ENCODE peak calls at places on chromosome 7, in ten cellular contexts. W, V, Q, O, S, G, K, X, B and H are unnamed samples.

GRCh38 chr7:44258423-44258760 is 57.6 kb downstream of the YKT6 start:
- DNase-seq in W (no peak), V (no peak), Q (no peak), O (no peak), S (no peak), G (no peak), K (no peak), X (no peak), B (no peak), H (no peak)

GRCh38 chr7:40608321-40609075 is 473.7 kb downstream of the SUGCT start:
- DNase-seq in W (no peak), V (no peak), Q (no peak), O (no peak), S (no peak), G (no peak), K (no peak), X (no peak), B (no peak), H (no peak)

GRCh38 chr7:55065511-55066229 is 46.9 kb downstream of the EGFR start:
- DNase-seq in W (peak; percentile 34), V (no peak), Q (peak; percentile 84), O (peak; percentile 56), S (no peak), G (peak; percentile 71), K (no peak), X (peak; percentile 90), B (no peak), H (no peak)

GRCh38 chr7:73881352-73882059 is 20.5 kb downstream of the TMEM270 start:
- DNase-seq in W (no peak), V (no peak), Q (no peak), O (no peak), S (peak; percentile 12), G (no peak), K (no peak), X (no peak), B (no peak), H (no peak)

GRCh38 chr7:93407239-93407638 is 167.3 kb downstream of the CALCR start:
- DNase-seq in W (peak; percentile 3), V (no peak), Q (no peak), O (peak; percentile 30), S (no peak), G (no peak), K (no peak), X (no peak), B (no peak), H (no peak)

GRCh38 chr7:51457079-51457478 is 140.5 kb upstream of the COBL start:
- DNase-seq in W (no peak), V (no peak), Q (no peak), O (no peak), S (no peak), G (no peak), K (no peak), X (no peak), B (no peak), H (no peak)

GRCh38 chr7:47937065-47937687 is 11.1 kb downstream of the PKD1L1 start:
- DNase-seq in W (peak; percentile 20), V (no peak), Q (no peak), O (no peak), S (no peak), G (no peak), K (no peak), X (no peak), B (no peak), H (no peak)

GRCh38 chr7:39291644-39292411 is 274.4 kb upstream of the YAE1 start:
- DNase-seq in W (no peak), V (no peak), Q (no peak), O (no peak), S (peak; percentile 91), G (no peak), K (no peak), X (no peak), B (no peak), H (no peak)

GRCh38 chr7:147485660-147486210 is 1104.8 kb upstream of the C7orf33 start:
- DNase-seq in W (no peak), V (no peak), Q (no peak), O (no peak), S (no peak), G (no peak), K (no peak), X (peak; percentile 9), B (no peak), H (no peak)

GRCh38 chr7:64993901-64994300 is 3.1 kb upstream of the ZNF117 start:
- DNase-seq in W (no peak), V (no peak), Q (no peak), O (no peak), S (no peak), G (no peak), K (no peak), X (no peak), B (no peak), H (no peak)

DNA sequence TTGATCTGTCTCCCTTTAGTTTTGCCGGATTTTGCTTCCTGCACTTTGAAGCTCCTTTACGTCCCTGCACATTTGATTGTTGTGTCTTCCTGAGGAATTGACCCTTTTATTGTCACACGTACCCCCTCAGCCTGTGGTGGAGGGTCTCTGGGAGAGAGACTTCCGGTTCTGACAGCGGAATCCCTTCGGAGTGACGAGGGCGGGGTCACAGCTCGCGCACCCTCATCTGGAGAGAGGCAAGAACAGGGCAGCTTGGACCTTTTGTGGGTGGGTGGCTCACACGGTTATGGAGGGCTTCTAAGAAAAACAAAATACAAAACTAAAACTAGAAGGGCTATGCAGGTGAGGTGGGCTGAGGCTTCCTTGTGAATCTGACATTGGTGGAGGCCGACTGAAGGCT is 26.0 kb downstream of the AMZ1 start:
- DNase-seq in W (no peak), V (no peak), Q (no peak), O (no peak), S (no peak), G (peak; percentile 37), K (no peak), X (no peak), B (no peak), H (no peak)
- H3K4me1 ChIP-seq in W (peaks cover 2% of the 10 kb centered on the region), V (peaks cover 6% of the 10 kb centered on the region), Q (no peaks in the 10 kb centered on the region), O (no peaks in the 10 kb centered on the region), S (peaks cover 8% of the 10 kb centered on the region), G (no peaks in the 10 kb centered on the region), K (peaks cover 71% of the 10 kb centered on the region), X (peaks cover 14% of the 10 kb centered on the region), B (peaks cover 2% of the 10 kb centered on the region), H (peaks cover 19% of the 10 kb centered on the region)

DNA sequence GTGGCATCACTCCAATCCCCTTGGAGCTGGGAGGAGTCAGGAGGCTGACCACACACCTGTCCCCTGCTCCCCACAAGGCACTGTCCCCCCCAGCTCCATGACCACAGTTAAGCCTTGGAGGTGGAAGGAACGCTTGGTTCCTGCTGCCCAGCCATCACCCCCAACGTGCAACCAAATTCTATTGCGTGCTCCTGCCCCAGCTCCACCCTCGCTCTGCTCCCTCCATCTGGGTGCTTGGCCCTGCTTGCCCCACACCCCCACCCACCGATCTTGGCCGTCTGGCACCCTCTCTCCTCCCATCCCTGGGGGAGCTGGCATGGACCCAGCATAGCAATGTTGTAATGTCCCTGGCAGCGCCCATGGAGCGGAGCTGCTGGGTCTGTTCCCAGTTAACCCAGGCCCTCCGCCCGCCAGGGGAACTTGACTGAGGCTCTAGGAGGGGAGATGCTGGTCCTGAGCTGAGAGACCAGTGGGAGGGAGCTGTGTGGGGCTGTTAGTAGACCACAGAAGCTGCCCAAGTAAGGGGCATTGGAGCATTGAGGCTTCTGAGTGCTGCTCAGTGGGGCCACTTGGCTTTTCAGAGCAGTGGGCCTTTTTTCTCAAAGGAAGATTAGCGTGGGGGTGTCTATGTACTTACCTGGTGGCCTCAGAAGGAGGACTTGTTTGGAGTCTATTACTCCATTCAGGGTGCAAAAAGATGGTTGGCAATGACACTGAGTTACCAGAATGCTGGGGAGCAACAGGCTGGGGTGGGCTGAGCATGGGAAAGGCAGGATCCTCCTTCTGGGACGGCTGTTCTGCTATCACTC is 1.1 kb downstream of the EPHB6 start:
- DNase-seq in W (no peak), V (no peak), Q (no peak), O (no peak), S (no peak), G (peak; percentile 66), K (peak; percentile 56), X (no peak), B (no peak), H (peak; percentile 65)
- H3K4me1 ChIP-seq in W (peaks cover 4% of the 10 kb centered on the region), V (peaks cover 6% of the 10 kb centered on the region), Q (no peaks in the 10 kb centered on the region), O (peaks cover 13% of the 10 kb centered on the region), S (no peaks in the 10 kb centered on the region), G (no peaks in the 10 kb centered on the region), K (peaks cover 22% of the 10 kb centered on the region), X (peaks cover 8% of the 10 kb centered on the region), B (peaks cover 4% of the 10 kb centered on the region), H (peaks cover 7% of the 10 kb centered on the region)

GRCh38 chr7:104973909-104974415 is 40.0 kb upstream of the KMT2E start:
- DNase-seq in W (no peak), V (no peak), Q (no peak), O (no peak), S (no peak), G (no peak), K (no peak), X (peak; percentile 92), B (no peak), H (no peak)
- H3K4me1 ChIP-seq in W (peaks cover 13% of the 10 kb centered on the region), V (peaks cover 6% of the 10 kb centered on the region), Q (no peaks in the 10 kb centered on the region), O (peaks cover 9% of the 10 kb centered on the region), S (peaks cover 13% of the 10 kb centered on the region), G (no peaks in the 10 kb centered on the region), K (peaks cover 67% of the 10 kb centered on the region), X (peaks cover 34% of the 10 kb centered on the region), B (no peaks in the 10 kb centered on the region), H (peaks cover 76% of the 10 kb centered on the region)

GRCh38 chr7:107170051-107170661 is 1.4 kb downstream of the HBP1 start:
- DNase-seq in W (no peak), V (no peak), Q (no peak), O (no peak), S (no peak), G (no peak), K (no peak), X (no peak), B (no peak), H (no peak)

GRCh38 chr7:107173691-107174406 is 5.0 kb downstream of the HBP1 start:
- DNase-seq in W (no peak), V (no peak), Q (no peak), O (no peak), S (no peak), G (no peak), K (no peak), X (no peak), B (no peak), H (no peak)

GRCh38 chr7:107171496-107171895 is 2.7 kb downstream of the HBP1 start:
- DNase-seq in W (no peak), V (no peak), Q (no peak), O (no peak), S (no peak), G (no peak), K (no peak), X (no peak), B (no peak), H (no peak)

GRCh38 chr7:107173191-107173590 is 4.4 kb downstream of the HBP1 start:
- DNase-seq in W (peak; percentile 15), V (no peak), Q (no peak), O (peak; percentile 45), S (no peak), G (no peak), K (no peak), X (no peak), B (no peak), H (no peak)

GRCh38 chr7:107172318-107173032 is 3.7 kb downstream of the HBP1 start:
- DNase-seq in W (no peak), V (no peak), Q (no peak), O (no peak), S (no peak), G (no peak), K (no peak), X (no peak), B (no peak), H (no peak)
- H3K4me1 ChIP-seq in W (peaks cover 26% of the 10 kb centered on the region), V (peaks cover 3% of the 10 kb centered on the region), Q (peaks cover 16% of the 10 kb centered on the region), O (peaks cover 18% of the 10 kb centered on the region), S (no peaks in the 10 kb centered on the region), G (no peaks in the 10 kb centered on the region), K (peaks cover 82% of the 10 kb centered on the region), X (no peaks in the 10 kb centered on the region), B (no peaks in the 10 kb centered on the region), H (peaks cover 12% of the 10 kb centered on the region)